ENCODE peak calls at places on chromosomes 4 and X, in ten cellular contexts. One of them, this sample, is unnamed.

GRCh38 chr4:113435893-113436292 is 325.6 kb downstream of the CAMK2D start:
- DNase-seq in activated T-helper 2 cell treated with anti-CD3 and anti-CD28 coated beads, Interferon-gamma antibody, Interleukin-2, Interleukin-4, amounts not matched to agents 10 μg/mL and 5 μg/mL and 100 μg/mL, durations not matched to agents 14 hours and 24 hours and 36 hours: no peak
- DNase-seq in bronchial epithelial cell: peak
- DNase-seq in progenitor cell of endocrine pancreas: no peak
- DNase-seq in WERI-Rb-1: no peak
- DNase-seq in A172: peak
- DNase-seq in IMR-90: peak
- DNase-seq in central memory CD4-positive, alpha-beta T cell: peak
- DNase-seq in Daoy: peak
- DNase-seq in skeletal muscle cell: peak
- DNase-seq in this sample: peak

GRCh38 chr4:142645478-142646108 is 200.5 kb downstream of the INPP4B start:
- DNase-seq in WERI-Rb-1: no peak
- DNase-seq in A172: peak
- DNase-seq in progenitor cell of endocrine pancreas: no peak
- DNase-seq in skeletal muscle cell: no peak
- DNase-seq in central memory CD4-positive, alpha-beta T cell: no peak
- DNase-seq in IMR-90: no peak
- DNase-seq in activated T-helper 2 cell treated with anti-CD3 and anti-CD28 coated beads, Interferon-gamma antibody, Interleukin-2, Interleukin-4, amounts not matched to agents 10 μg/mL and 5 μg/mL and 100 μg/mL, durations not matched to agents 14 hours and 24 hours and 36 hours: no peak
- DNase-seq in Daoy: peak
- DNase-seq in bronchial epithelial cell: no peak
- DNase-seq in this sample: no peak

GRCh38 chrX:30196322-30196721 is 19.0 kb upstream of the MAGEB2 start:
- DNase-seq in A172: peak
- DNase-seq in progenitor cell of endocrine pancreas: no peak
- DNase-seq in bronchial epithelial cell: peak
- DNase-seq in IMR-90: peak
- DNase-seq in central memory CD4-positive, alpha-beta T cell: no peak
- DNase-seq in Daoy: no peak
- DNase-seq in WERI-Rb-1: no peak
- DNase-seq in activated T-helper 2 cell treated with anti-CD3 and anti-CD28 coated beads, Interferon-gamma antibody, Interleukin-2, Interleukin-4, amounts not matched to agents 10 μg/mL and 5 μg/mL and 100 μg/mL, durations not matched to agents 14 hours and 24 hours and 36 hours: no peak
- DNase-seq in skeletal muscle cell: no peak
- DNase-seq in this sample: no peak

GRCh38 chr4:10960386-10960785 is 275.8 kb upstream of the CLNK start:
- DNase-seq in IMR-90: no peak
- DNase-seq in skeletal muscle cell: no peak
- DNase-seq in activated T-helper 2 cell treated with anti-CD3 and anti-CD28 coated beads, Interferon-gamma antibody, Interleukin-2, Interleukin-4, amounts not matched to agents 10 μg/mL and 5 μg/mL and 100 μg/mL, durations not matched to agents 14 hours and 24 hours and 36 hours: no peak
- DNase-seq in progenitor cell of endocrine pancreas: no peak
- DNase-seq in Daoy: no peak
- DNase-seq in A172: no peak
- DNase-seq in bronchial epithelial cell: peak
- DNase-seq in central memory CD4-positive, alpha-beta T cell: no peak
- DNase-seq in WERI-Rb-1: no peak
- DNase-seq in this sample: no peak

GRCh38 chr4:177313263-177313662 is 3.6 kb downstream of the NEIL3 start:
- DNase-seq in WERI-Rb-1: no peak
- DNase-seq in IMR-90: peak
- DNase-seq in A172: no peak
- DNase-seq in progenitor cell of endocrine pancreas: no peak
- DNase-seq in bronchial epithelial cell: peak
- DNase-seq in central memory CD4-positive, alpha-beta T cell: no peak
- DNase-seq in activated T-helper 2 cell treated with anti-CD3 and anti-CD28 coated beads, Interferon-gamma antibody, Interleukin-2, Interleukin-4, amounts not matched to agents 10 μg/mL and 5 μg/mL and 100 μg/mL, durations not matched to agents 14 hours and 24 hours and 36 hours: no peak
- DNase-seq in skeletal muscle cell: peak
- DNase-seq in Daoy: no peak
- DNase-seq in this sample: no peak

GRCh38 chrX:150486011-150486410 is 82.4 kb upstream of the MTM1 start:
- DNase-seq in A172: peak
- DNase-seq in IMR-90: peak
- DNase-seq in central memory CD4-positive, alpha-beta T cell: peak
- DNase-seq in progenitor cell of endocrine pancreas: no peak
- DNase-seq in WERI-Rb-1: peak
- DNase-seq in bronchial epithelial cell: peak
- DNase-seq in activated T-helper 2 cell treated with anti-CD3 and anti-CD28 coated beads, Interferon-gamma antibody, Interleukin-2, Interleukin-4, amounts not matched to agents 10 μg/mL and 5 μg/mL and 100 μg/mL, durations not matched to agents 14 hours and 24 hours and 36 hours: peak
- DNase-seq in skeletal muscle cell: no peak
- DNase-seq in Daoy: peak
- DNase-seq in this sample: peak

GRCh38 chr4:94253036-94253435 is 45.4 kb downstream of the SMARCAD1 start:
- DNase-seq in WERI-Rb-1: no peak
- DNase-seq in progenitor cell of endocrine pancreas: no peak
- DNase-seq in central memory CD4-positive, alpha-beta T cell: no peak
- DNase-seq in activated T-helper 2 cell treated with anti-CD3 and anti-CD28 coated beads, Interferon-gamma antibody, Interleukin-2, Interleukin-4, amounts not matched to agents 10 μg/mL and 5 μg/mL and 100 μg/mL, durations not matched to agents 14 hours and 24 hours and 36 hours: no peak
- DNase-seq in skeletal muscle cell: no peak
- DNase-seq in A172: no peak
- DNase-seq in bronchial epithelial cell: peak
- DNase-seq in Daoy: no peak
- DNase-seq in IMR-90: peak
- DNase-seq in this sample: no peak

GRCh38 chrX:132165651-132166050 is 37.8 kb upstream of the FRMD7 start:
- DNase-seq in central memory CD4-positive, alpha-beta T cell: no peak
- DNase-seq in WERI-Rb-1: no peak
- DNase-seq in bronchial epithelial cell: peak
- DNase-seq in A172: no peak
- DNase-seq in IMR-90: no peak
- DNase-seq in progenitor cell of endocrine pancreas: no peak
- DNase-seq in Daoy: no peak
- DNase-seq in skeletal muscle cell: no peak
- DNase-seq in activated T-helper 2 cell treated with anti-CD3 and anti-CD28 coated beads, Interferon-gamma antibody, Interleukin-2, Interleukin-4, amounts not matched to agents 10 μg/mL and 5 μg/mL and 100 μg/mL, durations not matched to agents 14 hours and 24 hours and 36 hours: no peak
- DNase-seq in this sample: no peak

GRCh38 chrX:114959729-114960128 is 57.7 kb downstream of the IL13RA2 start:
- DNase-seq in Daoy: no peak
- DNase-seq in progenitor cell of endocrine pancreas: no peak
- DNase-seq in bronchial epithelial cell: peak
- DNase-seq in activated T-helper 2 cell treated with anti-CD3 and anti-CD28 coated beads, Interferon-gamma antibody, Interleukin-2, Interleukin-4, amounts not matched to agents 10 μg/mL and 5 μg/mL and 100 μg/mL, durations not matched to agents 14 hours and 24 hours and 36 hours: no peak
- DNase-seq in central memory CD4-positive, alpha-beta T cell: no peak
- DNase-seq in WERI-Rb-1: no peak
- DNase-seq in IMR-90: peak
- DNase-seq in A172: no peak
- DNase-seq in skeletal muscle cell: no peak
- DNase-seq in this sample: peak

GRCh38 chr4:26937567-26937966 is 76.9 kb downstream of the STIM2 start:
- DNase-seq in A172: no peak
- DNase-seq in progenitor cell of endocrine pancreas: no peak
- DNase-seq in skeletal muscle cell: no peak
- DNase-seq in central memory CD4-positive, alpha-beta T cell: no peak
- DNase-seq in activated T-helper 2 cell treated with anti-CD3 and anti-CD28 coated beads, Interferon-gamma antibody, Interleukin-2, Interleukin-4, amounts not matched to agents 10 μg/mL and 5 μg/mL and 100 μg/mL, durations not matched to agents 14 hours and 24 hours and 36 hours: no peak
- DNase-seq in bronchial epithelial cell: no peak
- DNase-seq in IMR-90: no peak
- DNase-seq in Daoy: no peak
- DNase-seq in WERI-Rb-1: no peak
- DNase-seq in this sample: no peak

GRCh38 chrX:120120223-120120622 is 4.5 kb upstream of the RHOXF1 start:
- DNase-seq in bronchial epithelial cell: no peak
- DNase-seq in Daoy: peak
- DNase-seq in WERI-Rb-1: no peak
- DNase-seq in skeletal muscle cell: no peak
- DNase-seq in activated T-helper 2 cell treated with anti-CD3 and anti-CD28 coated beads, Interferon-gamma antibody, Interleukin-2, Interleukin-4, amounts not matched to agents 10 μg/mL and 5 μg/mL and 100 μg/mL, durations not matched to agents 14 hours and 24 hours and 36 hours: no peak
- DNase-seq in A172: peak
- DNase-seq in IMR-90: peak
- DNase-seq in progenitor cell of endocrine pancreas: no peak
- DNase-seq in central memory CD4-positive, alpha-beta T cell: no peak
- DNase-seq in this sample: no peak

GRCh38 chrX:39443240-39443639 is 642.0 kb downstream of the MID1IP1 start:
- DNase-seq in Daoy: peak
- DNase-seq in activated T-helper 2 cell treated with anti-CD3 and anti-CD28 coated beads, Interferon-gamma antibody, Interleukin-2, Interleukin-4, amounts not matched to agents 10 μg/mL and 5 μg/mL and 100 μg/mL, durations not matched to agents 14 hours and 24 hours and 36 hours: no peak
- DNase-seq in skeletal muscle cell: no peak
- DNase-seq in IMR-90: no peak
- DNase-seq in progenitor cell of endocrine pancreas: no peak
- DNase-seq in bronchial epithelial cell: no peak
- DNase-seq in central memory CD4-positive, alpha-beta T cell: no peak
- DNase-seq in A172: no peak
- DNase-seq in WERI-Rb-1: no peak
- DNase-seq in this sample: no peak

GRCh38 chr4:186946682-186947294 is 223.1 kb upstream of the FAT1 start:
- DNase-seq in IMR-90: peak
- DNase-seq in Daoy: peak
- DNase-seq in bronchial epithelial cell: peak
- DNase-seq in A172: peak
- DNase-seq in activated T-helper 2 cell treated with anti-CD3 and anti-CD28 coated beads, Interferon-gamma antibody, Interleukin-2, Interleukin-4, amounts not matched to agents 10 μg/mL and 5 μg/mL and 100 μg/mL, durations not matched to agents 14 hours and 24 hours and 36 hours: no peak
- DNase-seq in central memory CD4-positive, alpha-beta T cell: no peak
- DNase-seq in WERI-Rb-1: no peak
- DNase-seq in skeletal muscle cell: no peak
- DNase-seq in progenitor cell of endocrine pancreas: peak
- DNase-seq in this sample: no peak

GRCh38 chr4:23333946-23334878 is 555.6 kb downstream of the PPARGC1A start:
- DNase-seq in bronchial epithelial cell: peak
- DNase-seq in central memory CD4-positive, alpha-beta T cell: peak
- DNase-seq in progenitor cell of endocrine pancreas: no peak
- DNase-seq in skeletal muscle cell: peak
- DNase-seq in IMR-90: peak
- DNase-seq in A172: peak
- DNase-seq in activated T-helper 2 cell treated with anti-CD3 and anti-CD28 coated beads, Interferon-gamma antibody, Interleukin-2, Interleukin-4, amounts not matched to agents 10 μg/mL and 5 μg/mL and 100 μg/mL, durations not matched to agents 14 hours and 24 hours and 36 hours: peak
- DNase-seq in WERI-Rb-1: no peak
- DNase-seq in Daoy: peak
- DNase-seq in this sample: peak

GRCh38 chr4:184237612-184238011 is 19.9 kb upstream of the ENPP6 start:
- DNase-seq in bronchial epithelial cell: peak
- DNase-seq in WERI-Rb-1: no peak
- DNase-seq in activated T-helper 2 cell treated with anti-CD3 and anti-CD28 coated beads, Interferon-gamma antibody, Interleukin-2, Interleukin-4, amounts not matched to agents 10 μg/mL and 5 μg/mL and 100 μg/mL, durations not matched to agents 14 hours and 24 hours and 36 hours: peak
- DNase-seq in central memory CD4-positive, alpha-beta T cell: peak
- DNase-seq in skeletal muscle cell: no peak
- DNase-seq in IMR-90: no peak
- DNase-seq in A172: peak
- DNase-seq in Daoy: peak
- DNase-seq in progenitor cell of endocrine pancreas: no peak
- DNase-seq in this sample: no peak

GRCh38 chr4:22514001-22514400 is 1.9 kb downstream of the ADGRA3 start:
- DNase-seq in activated T-helper 2 cell treated with anti-CD3 and anti-CD28 coated beads, Interferon-gamma antibody, Interleukin-2, Interleukin-4, amounts not matched to agents 10 μg/mL and 5 μg/mL and 100 μg/mL, durations not matched to agents 14 hours and 24 hours and 36 hours: no peak
- DNase-seq in IMR-90: peak
- DNase-seq in Daoy: peak
- DNase-seq in skeletal muscle cell: no peak
- DNase-seq in central memory CD4-positive, alpha-beta T cell: no peak
- DNase-seq in A172: peak
- DNase-seq in progenitor cell of endocrine pancreas: no peak
- DNase-seq in bronchial epithelial cell: no peak
- DNase-seq in WERI-Rb-1: no peak
- DNase-seq in this sample: no peak

GRCh38 chr4:39044364-39044946 is 12.2 kb upstream of the TMEM156 start:
- DNase-seq in IMR-90: peak
- DNase-seq in progenitor cell of endocrine pancreas: peak
- DNase-seq in skeletal muscle cell: peak
- DNase-seq in bronchial epithelial cell: peak
- DNase-seq in Daoy: peak
- DNase-seq in WERI-Rb-1: peak
- DNase-seq in central memory CD4-positive, alpha-beta T cell: peak
- DNase-seq in activated T-helper 2 cell treated with anti-CD3 and anti-CD28 coated beads, Interferon-gamma antibody, Interleukin-2, Interleukin-4, amounts not matched to agents 10 μg/mL and 5 μg/mL and 100 μg/mL, durations not matched to agents 14 hours and 24 hours and 36 hours: peak
- DNase-seq in A172: peak
- DNase-seq in this sample: peak

GRCh38 chr4:6909113-6909969 is at the start of gene TBC1D14:
- DNase-seq in WERI-Rb-1: peak
- DNase-seq in activated T-helper 2 cell treated with anti-CD3 and anti-CD28 coated beads, Interferon-gamma antibody, Interleukin-2, Interleukin-4, amounts not matched to agents 10 μg/mL and 5 μg/mL and 100 μg/mL, durations not matched to agents 14 hours and 24 hours and 36 hours: peak
- DNase-seq in Daoy: peak
- DNase-seq in IMR-90: peak
- DNase-seq in bronchial epithelial cell: peak
- DNase-seq in central memory CD4-positive, alpha-beta T cell: peak
- DNase-seq in progenitor cell of endocrine pancreas: peak
- DNase-seq in skeletal muscle cell: peak
- DNase-seq in A172: peak
- DNase-seq in this sample: peak

GRCh38 chr4:108342325-108342986 is 173.7 kb upstream of the LEF1 start:
- DNase-seq in central memory CD4-positive, alpha-beta T cell: peak
- DNase-seq in A172: no peak
- DNase-seq in activated T-helper 2 cell treated with anti-CD3 and anti-CD28 coated beads, Interferon-gamma antibody, Interleukin-2, Interleukin-4, amounts not matched to agents 10 μg/mL and 5 μg/mL and 100 μg/mL, durations not matched to agents 14 hours and 24 hours and 36 hours: peak
- DNase-seq in Daoy: no peak
- DNase-seq in WERI-Rb-1: no peak
- DNase-seq in skeletal muscle cell: no peak
- DNase-seq in bronchial epithelial cell: no peak
- DNase-seq in progenitor cell of endocrine pancreas: no peak
- DNase-seq in IMR-90: no peak
- DNase-seq in this sample: no peak

GRCh38 chrX:77114501-77114900 is 332.7 kb upstream of the FGF16 start:
- DNase-seq in progenitor cell of endocrine pancreas: no peak
- DNase-seq in Daoy: no peak
- DNase-seq in WERI-Rb-1: no peak
- DNase-seq in skeletal muscle cell: no peak
- DNase-seq in central memory CD4-positive, alpha-beta T cell: no peak
- DNase-seq in A172: no peak
- DNase-seq in IMR-90: no peak
- DNase-seq in bronchial epithelial cell: no peak
- DNase-seq in activated T-helper 2 cell treated with anti-CD3 and anti-CD28 coated beads, Interferon-gamma antibody, Interleukin-2, Interleukin-4, amounts not matched to agents 10 μg/mL and 5 μg/mL and 100 μg/mL, durations not matched to agents 14 hours and 24 hours and 36 hours: no peak
- DNase-seq in this sample: no peak

GRCh38 chr4:88341227-88342192 is 37.1 kb upstream of the HERC6 start:
- DNase-seq in IMR-90: peak
- DNase-seq in A172: peak
- DNase-seq in progenitor cell of endocrine pancreas: no peak
- DNase-seq in bronchial epithelial cell: peak
- DNase-seq in WERI-Rb-1: no peak
- DNase-seq in central memory CD4-positive, alpha-beta T cell: no peak
- DNase-seq in activated T-helper 2 cell treated with anti-CD3 and anti-CD28 coated beads, Interferon-gamma antibody, Interleukin-2, Interleukin-4, amounts not matched to agents 10 μg/mL and 5 μg/mL and 100 μg/mL, durations not matched to agents 14 hours and 24 hours and 36 hours: no peak
- DNase-seq in skeletal muscle cell: peak
- DNase-seq in Daoy: peak
- DNase-seq in this sample: peak

GRCh38 chr4:114658776-114659175 is 60.2 kb downstream of the UGT8 start:
- DNase-seq in WERI-Rb-1: no peak
- DNase-seq in activated T-helper 2 cell treated with anti-CD3 and anti-CD28 coated beads, Interferon-gamma antibody, Interleukin-2, Interleukin-4, amounts not matched to agents 10 μg/mL and 5 μg/mL and 100 μg/mL, durations not matched to agents 14 hours and 24 hours and 36 hours: no peak
- DNase-seq in central memory CD4-positive, alpha-beta T cell: no peak
- DNase-seq in A172: no peak
- DNase-seq in progenitor cell of endocrine pancreas: no peak
- DNase-seq in IMR-90: no peak
- DNase-seq in Daoy: no peak
- DNase-seq in bronchial epithelial cell: no peak
- DNase-seq in skeletal muscle cell: no peak
- DNase-seq in this sample: no peak

GRCh38 chr4:83852085-83852451 is 316.2 kb downstream of the GPAT3 start:
- DNase-seq in skeletal muscle cell: peak
- DNase-seq in WERI-Rb-1: no peak
- DNase-seq in Daoy: peak
- DNase-seq in activated T-helper 2 cell treated with anti-CD3 and anti-CD28 coated beads, Interferon-gamma antibody, Interleukin-2, Interleukin-4, amounts not matched to agents 10 μg/mL and 5 μg/mL and 100 μg/mL, durations not matched to agents 14 hours and 24 hours and 36 hours: no peak
- DNase-seq in progenitor cell of endocrine pancreas: no peak
- DNase-seq in A172: peak
- DNase-seq in bronchial epithelial cell: peak
- DNase-seq in IMR-90: peak
- DNase-seq in central memory CD4-positive, alpha-beta T cell: no peak
- DNase-seq in this sample: no peak

GRCh38 chrX:149707147-149707901 is 4.5 kb upstream of the MAGEA11 start:
- DNase-seq in skeletal muscle cell: no peak
- DNase-seq in progenitor cell of endocrine pancreas: no peak
- DNase-seq in central memory CD4-positive, alpha-beta T cell: no peak
- DNase-seq in A172: no peak
- DNase-seq in WERI-Rb-1: no peak
- DNase-seq in activated T-helper 2 cell treated with anti-CD3 and anti-CD28 coated beads, Interferon-gamma antibody, Interleukin-2, Interleukin-4, amounts not matched to agents 10 μg/mL and 5 μg/mL and 100 μg/mL, durations not matched to agents 14 hours and 24 hours and 36 hours: no peak
- DNase-seq in Daoy: no peak
- DNase-seq in IMR-90: no peak
- DNase-seq in bronchial epithelial cell: no peak
- DNase-seq in this sample: no peak

GRCh38 chr4:186366326-186366725 is 100.3 kb downstream of the F11 start:
- DNase-seq in IMR-90: no peak
- DNase-seq in central memory CD4-positive, alpha-beta T cell: no peak
- DNase-seq in bronchial epithelial cell: no peak
- DNase-seq in WERI-Rb-1: no peak
- DNase-seq in A172: no peak
- DNase-seq in activated T-helper 2 cell treated with anti-CD3 and anti-CD28 coated beads, Interferon-gamma antibody, Interleukin-2, Interleukin-4, amounts not matched to agents 10 μg/mL and 5 μg/mL and 100 μg/mL, durations not matched to agents 14 hours and 24 hours and 36 hours: no peak
- DNase-seq in Daoy: no peak
- DNase-seq in progenitor cell of endocrine pancreas: no peak
- DNase-seq in skeletal muscle cell: no peak
- DNase-seq in this sample: no peak

GRCh38 chrX:100447563-100448397 is 37.7 kb upstream of the PCDH19 start:
- DNase-seq in A172: peak
- DNase-seq in bronchial epithelial cell: peak
- DNase-seq in Daoy: peak
- DNase-seq in central memory CD4-positive, alpha-beta T cell: no peak
- DNase-seq in skeletal muscle cell: no peak
- DNase-seq in progenitor cell of endocrine pancreas: peak
- DNase-seq in activated T-helper 2 cell treated with anti-CD3 and anti-CD28 coated beads, Interferon-gamma antibody, Interleukin-2, Interleukin-4, amounts not matched to agents 10 μg/mL and 5 μg/mL and 100 μg/mL, durations not matched to agents 14 hours and 24 hours and 36 hours: no peak
- DNase-seq in WERI-Rb-1: peak
- DNase-seq in IMR-90: peak
- DNase-seq in this sample: peak

GRCh38 chr4:81743731-81744465 is 272.2 kb upstream of the RASGEF1B start:
- DNase-seq in progenitor cell of endocrine pancreas: no peak
- DNase-seq in Daoy: no peak
- DNase-seq in bronchial epithelial cell: no peak
- DNase-seq in central memory CD4-positive, alpha-beta T cell: no peak
- DNase-seq in WERI-Rb-1: peak
- DNase-seq in skeletal muscle cell: no peak
- DNase-seq in activated T-helper 2 cell treated with anti-CD3 and anti-CD28 coated beads, Interferon-gamma antibody, Interleukin-2, Interleukin-4, amounts not matched to agents 10 μg/mL and 5 μg/mL and 100 μg/mL, durations not matched to agents 14 hours and 24 hours and 36 hours: no peak
- DNase-seq in IMR-90: no peak
- DNase-seq in A172: no peak
- DNase-seq in this sample: no peak

GRCh38 chr4:53307819-53308773 is 57.8 kb downstream of the SCFD2 start:
- DNase-seq in skeletal muscle cell: no peak
- DNase-seq in A172: no peak
- DNase-seq in Daoy: no peak
- DNase-seq in bronchial epithelial cell: no peak
- DNase-seq in central memory CD4-positive, alpha-beta T cell: no peak
- DNase-seq in IMR-90: peak
- DNase-seq in activated T-helper 2 cell treated with anti-CD3 and anti-CD28 coated beads, Interferon-gamma antibody, Interleukin-2, Interleukin-4, amounts not matched to agents 10 μg/mL and 5 μg/mL and 100 μg/mL, durations not matched to agents 14 hours and 24 hours and 36 hours: no peak
- DNase-seq in WERI-Rb-1: no peak
- DNase-seq in progenitor cell of endocrine pancreas: no peak
- DNase-seq in this sample: no peak

This sample was measured in NCI-H460.